ENCODE peak calls at places on chromosomes 3 and 15, in five cellular contexts. One of them, this sample, is unnamed.

GRCh38 chr3:67384790-67385397 is 269.5 kb downstream of the SUCLG2 start:
- DNase-seq in left ventricle myocardium inferior: no peak
- DNase-seq in AG04449: no peak
- DNase-seq in nephron progenitor cell: peak
- DNase-seq in right atrium auricular region: no peak
- DNase-seq in this sample: no peak

GRCh38 chr3:135191690-135192089 is 396.6 kb downstream of the EPHB1 start:
- DNase-seq in left ventricle myocardium inferior: no peak
- DNase-seq in AG04449: no peak
- DNase-seq in nephron progenitor cell: no peak
- DNase-seq in right atrium auricular region: no peak
- DNase-seq in this sample: no peak

GRCh38 chr3:69761896-69762789 is 22.9 kb downstream of the MITF start:
- DNase-seq in left ventricle myocardium inferior: no peak
- DNase-seq in AG04449: peak
- DNase-seq in nephron progenitor cell: no peak
- DNase-seq in right atrium auricular region: no peak
- DNase-seq in this sample: no peak

GRCh38 chr3:64293121-64293520 is 67.9 kb upstream of the PRICKLE2 start:
- DNase-seq in left ventricle myocardium inferior: no peak
- DNase-seq in AG04449: no peak
- DNase-seq in nephron progenitor cell: no peak
- DNase-seq in right atrium auricular region: no peak
- DNase-seq in this sample: no peak

GRCh38 chr15:38894260-38894948 is 329.8 kb upstream of the RASGRP1 start:
- DNase-seq in left ventricle myocardium inferior: no peak
- DNase-seq in AG04449: peak
- DNase-seq in nephron progenitor cell: no peak
- DNase-seq in right atrium auricular region: no peak
- DNase-seq in this sample: no peak

GRCh38 chr15:74540761-74541493 is at the start of gene ARID3B:
- DNase-seq in left ventricle myocardium inferior: peak
- DNase-seq in AG04449: peak
- DNase-seq in nephron progenitor cell: peak
- DNase-seq in right atrium auricular region: peak
- DNase-seq in this sample: peak

GRCh38 chr3:152317956-152318355 is 49.2 kb downstream of the MBNL1 start:
- DNase-seq in left ventricle myocardium inferior: no peak
- DNase-seq in AG04449: no peak
- DNase-seq in nephron progenitor cell: no peak
- DNase-seq in right atrium auricular region: no peak
- DNase-seq in this sample: no peak

GRCh38 chr3:82745544-82745943 is 984.1 kb upstream of the GBE1 start:
- DNase-seq in left ventricle myocardium inferior: no peak
- DNase-seq in AG04449: no peak
- DNase-seq in nephron progenitor cell: no peak
- DNase-seq in right atrium auricular region: no peak
- DNase-seq in this sample: no peak

GRCh38 chr3:26750263-26750662 is 127.7 kb downstream of the LRRC3B start:
- DNase-seq in left ventricle myocardium inferior: no peak
- DNase-seq in AG04449: no peak
- DNase-seq in nephron progenitor cell: no peak
- DNase-seq in right atrium auricular region: no peak
- DNase-seq in this sample: no peak

GRCh38 chr15:49155834-49156627 is 632 bp upstream of the COPS2 start:
- DNase-seq in left ventricle myocardium inferior: no peak
- DNase-seq in AG04449: no peak
- DNase-seq in nephron progenitor cell: peak
- DNase-seq in right atrium auricular region: no peak
- DNase-seq in this sample: no peak

GRCh38 chr3:149576071-149576564 is 81.7 kb downstream of the WWTR1 start:
- DNase-seq in left ventricle myocardium inferior: no peak
- DNase-seq in AG04449: peak
- DNase-seq in nephron progenitor cell: no peak
- DNase-seq in right atrium auricular region: no peak
- DNase-seq in this sample: no peak

GRCh38 chr3:111715911-111716523 is 120.9 kb upstream of the ZBED2 start:
- DNase-seq in left ventricle myocardium inferior: peak
- DNase-seq in AG04449: no peak
- DNase-seq in nephron progenitor cell: peak
- DNase-seq in right atrium auricular region: no peak
- DNase-seq in this sample: no peak

GRCh38 chr3:111713833-111714232 is 118.7 kb upstream of the ZBED2 start:
- DNase-seq in left ventricle myocardium inferior: no peak
- DNase-seq in AG04449: no peak
- DNase-seq in nephron progenitor cell: no peak
- DNase-seq in right atrium auricular region: no peak
- DNase-seq in this sample: no peak

GRCh38 chr3:111720681-111721380 is 125.7 kb upstream of the ZBED2 start:
- DNase-seq in left ventricle myocardium inferior: no peak
- DNase-seq in AG04449: no peak
- DNase-seq in nephron progenitor cell: no peak
- DNase-seq in right atrium auricular region: no peak
- DNase-seq in this sample: no peak

GRCh38 chr3:111714305-111714704 is 119.2 kb upstream of the ZBED2 start:
- DNase-seq in left ventricle myocardium inferior: no peak
- DNase-seq in AG04449: no peak
- DNase-seq in nephron progenitor cell: no peak
- DNase-seq in right atrium auricular region: no peak
- DNase-seq in this sample: no peak

DNA sequence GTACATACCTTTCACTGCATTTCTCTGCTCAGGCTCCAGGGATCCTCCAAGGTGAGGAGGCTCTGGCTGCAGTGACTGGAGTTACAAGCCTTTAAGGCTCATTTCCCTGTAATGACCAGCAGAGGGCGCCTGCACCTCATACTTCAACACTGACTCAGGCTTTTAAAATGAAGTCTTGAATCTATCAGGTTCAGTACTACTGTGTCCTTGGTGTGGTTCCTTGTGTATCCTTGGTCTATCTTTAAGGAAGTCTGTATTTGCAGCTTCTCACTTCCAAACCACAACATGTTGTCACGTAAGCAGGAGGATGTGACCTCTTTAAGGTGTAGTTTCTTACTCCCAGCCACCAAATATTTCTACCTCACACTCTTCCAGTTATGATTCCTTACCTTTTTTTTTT is 122.5 kb upstream of the ZBED2 start:
- DNase-seq in left ventricle myocardium inferior: peak
- DNase-seq in AG04449: peak
- DNase-seq in nephron progenitor cell: peak
- DNase-seq in right atrium auricular region: peak
- DNase-seq in this sample: peak
- TF ChIP-seq CTCF in left ventricle myocardium inferior: peak
- TF ChIP-seq CTCF in AG04449: peak
- TF ChIP-seq CTCF in nephron progenitor cell: peak
- TF ChIP-seq CTCF in right atrium auricular region: peak
- TF ChIP-seq CTCF in this sample: no peak

GRCh38 chr3:142056656-142057330 is 92.6 kb downstream of the TFDP2 start:
- DNase-seq in left ventricle myocardium inferior: no peak
- DNase-seq in AG04449: no peak
- DNase-seq in nephron progenitor cell: no peak
- DNase-seq in right atrium auricular region: no peak
- DNase-seq in this sample: no peak
- TF ChIP-seq CTCF in left ventricle myocardium inferior: no peak
- TF ChIP-seq CTCF in AG04449: no peak
- TF ChIP-seq CTCF in nephron progenitor cell: no peak
- TF ChIP-seq CTCF in right atrium auricular region: no peak
- TF ChIP-seq CTCF in this sample: no peak

DNA sequence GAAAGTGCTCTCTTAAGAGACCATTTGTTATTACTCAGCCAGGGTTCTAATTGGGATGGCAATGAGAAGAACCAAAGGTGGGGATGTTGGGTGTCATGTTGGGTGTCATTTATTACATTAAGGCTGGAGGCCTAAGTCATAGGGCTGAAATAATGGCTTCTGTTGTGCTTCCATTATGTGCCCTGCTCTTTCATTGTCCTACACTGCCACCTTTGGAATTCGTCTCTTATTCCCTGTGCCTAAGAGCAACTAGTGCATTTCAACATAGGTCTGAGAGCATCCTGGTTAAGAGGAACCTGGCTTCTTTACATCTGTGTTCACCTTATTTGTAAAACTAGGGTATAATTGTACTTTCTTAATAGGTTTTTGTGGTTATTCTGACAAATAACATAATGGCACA is 32.2 kb downstream of the RIOX2 start:
- DNase-seq in left ventricle myocardium inferior: no peak
- DNase-seq in AG04449: no peak
- DNase-seq in nephron progenitor cell: no peak
- DNase-seq in right atrium auricular region: no peak
- DNase-seq in this sample: no peak
- TF ChIP-seq CTCF in left ventricle myocardium inferior: peak
- TF ChIP-seq CTCF in AG04449: no peak
- TF ChIP-seq CTCF in nephron progenitor cell: no peak
- TF ChIP-seq CTCF in right atrium auricular region: no peak
- TF ChIP-seq CTCF in this sample: no peak

DNA sequence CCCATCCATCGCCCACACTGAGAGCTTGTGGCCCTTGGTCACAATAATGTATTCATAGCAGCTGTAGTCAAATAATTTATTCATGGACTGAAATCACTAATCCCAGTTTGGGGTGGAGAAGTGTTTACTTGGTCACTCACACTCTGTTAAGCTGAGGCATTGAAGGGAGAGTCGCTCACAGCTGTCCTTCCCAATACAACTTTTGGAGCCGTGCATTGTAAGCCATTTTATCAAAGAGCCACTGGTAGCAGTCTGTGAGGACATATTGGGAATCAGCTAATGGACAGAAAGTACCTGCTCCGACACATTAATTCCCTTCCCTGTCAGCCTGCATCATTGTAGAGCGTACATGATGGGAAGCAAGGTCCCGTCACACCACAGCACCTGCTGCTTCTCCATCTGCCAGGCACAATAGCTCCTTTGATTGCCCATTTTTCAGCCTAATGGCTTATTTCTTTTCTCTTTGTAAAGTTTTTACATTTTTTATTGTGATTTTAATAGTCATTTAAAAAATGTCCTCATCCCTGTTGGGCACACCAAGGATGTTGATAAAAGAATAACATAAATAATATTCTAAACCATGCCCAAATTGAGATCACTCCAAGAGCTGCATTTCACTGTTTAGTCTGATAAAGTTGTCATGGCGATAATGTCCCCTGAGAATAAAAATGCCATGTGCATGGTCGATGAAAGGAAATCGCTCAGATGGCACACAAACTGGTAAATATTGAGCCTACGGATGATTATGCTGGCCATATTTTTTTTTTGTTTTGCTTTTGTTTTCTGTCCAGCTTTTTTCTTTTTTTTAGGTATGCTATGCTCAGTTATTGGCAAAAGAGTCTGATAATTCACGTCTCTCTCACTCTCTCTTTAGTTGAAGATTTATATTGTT is 643.4 kb downstream of the SQOR start:
- DNase-seq in left ventricle myocardium inferior: no peak
- DNase-seq in AG04449: no peak
- DNase-seq in nephron progenitor cell: no peak
- DNase-seq in right atrium auricular region: no peak
- DNase-seq in this sample: no peak
- TF ChIP-seq CTCF in left ventricle myocardium inferior: no peak
- TF ChIP-seq CTCF in AG04449: no peak
- TF ChIP-seq CTCF in nephron progenitor cell: no peak
- TF ChIP-seq CTCF in right atrium auricular region: no peak
- TF ChIP-seq CTCF in this sample: no peak

DNA sequence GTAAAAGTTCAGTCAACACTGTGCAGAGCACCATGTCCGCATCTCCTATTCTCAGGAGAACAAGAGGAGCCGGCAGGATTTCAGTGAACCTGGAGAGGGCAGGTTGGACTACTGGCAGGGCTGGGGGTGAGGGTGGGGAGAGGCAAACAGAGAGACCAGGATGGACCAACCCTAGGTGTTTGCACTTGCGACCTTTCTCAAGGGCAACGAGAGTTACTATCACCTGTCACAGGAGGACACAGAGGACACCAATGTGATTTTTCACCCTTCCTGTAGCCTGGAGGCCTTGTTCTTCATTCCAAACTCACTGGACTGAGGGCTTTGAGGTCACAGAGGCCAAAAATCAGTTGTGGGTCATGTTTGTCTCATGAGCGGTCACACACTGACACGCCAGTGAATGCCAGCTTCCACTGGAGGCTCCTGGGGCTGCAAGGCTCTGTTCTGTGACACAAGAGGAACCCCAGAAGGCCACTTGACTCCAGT is 89.5 kb downstream of the CPN2 start:
- DNase-seq in left ventricle myocardium inferior: no peak
- DNase-seq in AG04449: no peak
- DNase-seq in nephron progenitor cell: no peak
- DNase-seq in right atrium auricular region: peak
- DNase-seq in this sample: no peak
- TF ChIP-seq CTCF in left ventricle myocardium inferior: no peak
- TF ChIP-seq CTCF in AG04449: no peak
- TF ChIP-seq CTCF in nephron progenitor cell: no peak
- TF ChIP-seq CTCF in right atrium auricular region: no peak
- TF ChIP-seq CTCF in this sample: no peak

GRCh38 chr15:69031013-69032001 is 16.8 kb downstream of the NOX5 start:
- DNase-seq in left ventricle myocardium inferior: peak
- DNase-seq in AG04449: no peak
- DNase-seq in nephron progenitor cell: peak
- DNase-seq in right atrium auricular region: no peak
- DNase-seq in this sample: no peak
- TF ChIP-seq CTCF in left ventricle myocardium inferior: peak
- TF ChIP-seq CTCF in AG04449: peak
- TF ChIP-seq CTCF in nephron progenitor cell: peak
- TF ChIP-seq CTCF in right atrium auricular region: no peak
- TF ChIP-seq CTCF in this sample: no peak

This sample was measured in activated B cell treated with CpG ODN at 0.5 μM for 24 hours.